ENCODE peak calls at places on chromosomes 7 and 10, in seven cellular contexts. V, P, D, Q, F, Z and N are unnamed samples.

GRCh38 chr10:6722616-6723004 is 142.5 kb upstream of the PRKCQ start:
- DNase-seq in V (no peak), P (peak), D (no peak), Q (peak), F (no peak), Z (no peak), N (no peak)

GRCh38 chr7:41152179-41152678 is 550.7 kb downstream of the INHBA start:
- DNase-seq in V (no peak), P (no peak), D (no peak), Q (no peak), F (no peak), Z (no peak), N (no peak)

GRCh38 chr7:102829075-102829474 is 80.3 kb downstream of the FAM185A start:
- DNase-seq in V (no peak), P (no peak), D (no peak), Q (no peak), F (no peak), Z (no peak), N (no peak)

GRCh38 chr10:28587970-28588290 is 55.0 kb downstream of the WAC start:
- DNase-seq in V (peak), P (peak), D (no peak), Q (peak), F (no peak), Z (no peak), N (peak)

GRCh38 chr7:5599543-5600200 is 176.0 kb upstream of the TNRC18 start:
- DNase-seq in V (no peak), P (no peak), D (no peak), Q (no peak), F (no peak), Z (no peak), N (no peak)

GRCh38 chr10:94320285-94320914 is 42.3 kb downstream of the NOC3L start:
- DNase-seq in V (no peak), P (peak), D (peak), Q (peak), F (peak), Z (peak), N (peak)

GRCh38 chr10:22491480-22491879 is 146.2 kb downstream of the SPAG6 start:
- DNase-seq in V (no peak), P (no peak), D (no peak), Q (no peak), F (no peak), Z (no peak), N (no peak)

GRCh38 chr7:137757146-137757925 is 89.4 kb downstream of the DGKI start:
- DNase-seq in V (no peak), P (peak), D (no peak), Q (peak), F (no peak), Z (no peak), N (no peak)

GRCh38 chr7:68238204-68238805 is 1241.7 kb downstream of the TYW1 start:
- DNase-seq in V (no peak), P (no peak), D (peak), Q (no peak), F (no peak), Z (no peak), N (no peak)

GRCh38 chr10:14617850-14618249 is 156.8 kb downstream of the FAM107B start:
- DNase-seq in V (no peak), P (peak), D (no peak), Q (peak), F (no peak), Z (no peak), N (no peak)

GRCh38 chr7:101948650-101949049 is 131.2 kb downstream of the CUX1 start:
- DNase-seq in V (no peak), P (no peak), D (no peak), Q (no peak), F (no peak), Z (no peak), N (no peak)

GRCh38 chr7:148503900-148504487 is 86.6 kb upstream of the C7orf33 start:
- DNase-seq in V (no peak), P (peak), D (no peak), Q (peak), F (peak), Z (no peak), N (no peak)

GRCh38 chr7:27130540-27131389 is at the start of gene HOXA4:
- DNase-seq in V (no peak), P (peak), D (peak), Q (peak), F (no peak), Z (peak), N (no peak)

GRCh38 chr10:87844837-87845623 is 18.3 kb downstream of the KLLN start:
- DNase-seq in V (no peak), P (peak), D (no peak), Q (peak), F (no peak), Z (no peak), N (no peak)

GRCh38 chr7:112547916-112548315 is 67.1 kb downstream of the LSMEM1 start:
- DNase-seq in V (no peak), P (peak), D (no peak), Q (no peak), F (no peak), Z (no peak), N (no peak)

GRCh38 chr10:95281206-95281605 is 9.6 kb downstream of the PDLIM1 start:
- DNase-seq in V (no peak), P (no peak), D (no peak), Q (no peak), F (no peak), Z (no peak), N (no peak)

GRCh38 chr10:86632009-86632800 is 22.1 kb upstream of the OPN4 start:
- DNase-seq in V (no peak), P (no peak), D (peak), Q (peak), F (no peak), Z (no peak), N (no peak)

GRCh38 chr7:102258073-102258748 is 28.5 kb upstream of the SH2B2 start:
- DNase-seq in V (no peak), P (no peak), D (no peak), Q (no peak), F (no peak), Z (no peak), N (no peak)

GRCh38 chr7:53113424-53113823 is 78.0 kb downstream of the POM121L12 start:
- DNase-seq in V (no peak), P (no peak), D (no peak), Q (no peak), F (no peak), Z (no peak), N (no peak)

GRCh38 chr7:154509192-154509591 is 457.0 kb downstream of the DPP6 start:
- DNase-seq in V (no peak), P (no peak), D (no peak), Q (no peak), F (no peak), Z (no peak), N (no peak)

GRCh38 chr10:14282271-14282670 is 48.5 kb downstream of the FRMD4A start:
- DNase-seq in V (no peak), P (peak), D (no peak), Q (no peak), F (no peak), Z (no peak), N (no peak)

GRCh38 chr7:85175217-85175616 is 11.6 kb downstream of the SEMA3D start:
- DNase-seq in V (no peak), P (peak), D (no peak), Q (no peak), F (no peak), Z (no peak), N (no peak)

GRCh38 chr10:47458466-47459154 is 25.3 kb downstream of the ANXA8 start:
- DNase-seq in V (peak), P (peak), D (no peak), Q (peak), F (no peak), Z (peak), N (no peak)

GRCh38 chr10:47297796-47298540 is 2.0 kb upstream of the GDF10 start:
- DNase-seq in V (no peak), P (no peak), D (no peak), Q (no peak), F (no peak), Z (no peak), N (no peak)

GRCh38 chr7:46153951-46154787 is 233.1 kb upstream of the IGFBP3 start:
- DNase-seq in V (no peak), P (peak), D (no peak), Q (no peak), F (peak), Z (no peak), N (no peak)

DNA sequence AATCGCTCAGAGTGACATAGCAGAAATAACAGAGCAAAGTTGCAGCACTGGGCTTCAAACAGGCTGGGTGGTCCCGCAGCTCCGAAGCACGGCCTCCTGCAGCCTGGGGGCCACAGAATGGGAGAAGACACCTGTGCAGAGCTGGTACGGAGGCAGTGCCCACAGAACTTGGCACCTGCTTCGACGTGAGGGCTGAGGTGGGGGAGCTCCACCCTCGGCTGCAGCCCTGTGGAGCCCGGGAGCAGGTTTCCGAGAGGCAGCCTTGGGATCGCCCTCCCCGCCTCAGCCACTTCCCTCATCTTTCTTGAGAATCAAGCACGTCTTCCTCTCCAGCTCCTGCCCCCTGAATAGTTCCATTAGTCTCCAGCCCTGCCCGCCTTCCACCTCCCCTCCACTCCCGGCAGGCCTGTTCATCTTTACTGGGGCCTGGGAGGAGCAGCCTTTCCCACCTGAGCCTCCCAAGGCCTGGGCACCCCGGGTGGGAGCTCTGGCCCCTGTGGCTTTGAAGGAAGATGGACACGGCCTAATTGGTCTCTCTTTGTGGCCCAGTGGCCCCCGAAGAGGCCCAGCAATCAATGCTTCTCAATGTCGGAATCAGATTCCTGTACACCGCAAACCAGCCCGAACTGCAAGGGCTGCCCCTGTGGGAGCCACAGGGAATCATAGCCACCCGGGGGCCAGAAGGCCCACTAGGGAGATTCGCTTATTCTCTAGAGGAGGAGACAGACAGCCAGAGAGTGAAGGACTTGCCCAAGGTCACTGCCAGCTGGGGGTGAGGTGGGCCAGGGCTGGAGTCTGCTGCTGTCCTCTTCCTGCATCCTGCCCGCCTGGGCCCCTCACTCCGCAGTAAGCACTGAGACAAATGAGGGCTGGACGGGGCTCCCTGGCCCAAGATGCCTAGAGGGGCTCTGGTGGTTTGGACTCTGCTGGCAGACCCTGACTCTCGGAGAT is 17.0 kb upstream of the PCBD1 start:
- DNase-seq in V (no peak), P (no peak), D (no peak), Q (no peak), F (no peak), Z (no peak), N (no peak)
- H3K4me3 ChIP-seq in V (no peak), P (no peak), D (no peak), Q (no peak), F (no peak), Z (no peak), N (no peak)

GRCh38 chr10:49543604-49544003 is 4.7 kb upstream of the ERCC6 start:
- DNase-seq in V (no peak), P (no peak), D (no peak), Q (no peak), F (no peak), Z (no peak), N (no peak)

GRCh38 chr10:49542353-49542752 is 3.4 kb upstream of the ERCC6 start:
- DNase-seq in V (no peak), P (no peak), D (no peak), Q (no peak), F (no peak), Z (no peak), N (no peak)

GRCh38 chr10:49538381-49539319 is at the start of gene ERCC6:
- DNase-seq in V (peak), P (peak), D (peak), Q (peak), F (peak), Z (peak), N (peak)

GRCh38 chr10:49541762-49542161 is 2.8 kb upstream of the ERCC6 start:
- DNase-seq in V (no peak), P (no peak), D (no peak), Q (no peak), F (no peak), Z (no peak), N (no peak)

DNA sequence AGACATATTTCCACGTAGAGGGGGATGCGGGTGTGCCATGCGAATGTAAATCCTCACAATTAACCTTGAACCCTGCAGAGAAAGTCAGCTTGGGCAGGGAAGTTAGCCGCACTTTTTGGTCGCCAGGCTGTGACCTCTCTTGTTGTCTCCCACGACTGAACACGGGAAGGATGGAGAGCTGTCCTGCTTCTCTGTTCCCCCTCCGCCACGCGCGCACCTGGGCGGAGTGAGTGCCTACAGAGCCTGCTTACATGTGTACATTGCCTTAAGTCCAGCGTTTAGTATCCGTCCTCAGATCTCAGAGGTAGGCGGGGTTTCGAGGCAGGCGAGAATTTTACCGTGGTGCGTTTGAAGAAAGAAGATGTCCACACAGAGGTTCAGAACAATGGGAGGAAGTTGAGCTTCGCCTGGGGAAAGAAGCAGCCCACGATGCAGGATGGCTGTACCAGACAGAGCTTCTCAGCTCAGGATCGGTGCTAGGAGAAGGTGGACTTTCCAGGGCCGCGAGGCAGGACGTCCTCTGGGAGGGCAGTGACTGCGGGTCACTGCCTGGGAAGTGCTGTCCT is 482 bp upstream of the ERCC6 start:
- DNase-seq in V (no peak), P (peak), D (peak), Q (peak), F (no peak), Z (peak), N (no peak)
- TF ChIP-seq CTCF in V (no peak), P (no peak), D (no peak), Q (no peak), F (no peak), Z (no peak), N (no peak)

GRCh38 chr7:159027803-159028455 is 116.7 kb downstream of the VIPR2 start:
- DNase-seq in V (no peak), P (no peak), D (peak), Q (no peak), F (no peak), Z (peak), N (no peak)

GRCh38 chr7:159026271-159027047 is 118.2 kb downstream of the VIPR2 start:
- DNase-seq in V (no peak), P (no peak), D (peak), Q (no peak), F (no peak), Z (peak), N (no peak)

GRCh38 chr7:159025161-159025779 is 119.4 kb downstream of the VIPR2 start:
- DNase-seq in V (no peak), P (no peak), D (peak), Q (peak), F (no peak), Z (no peak), N (no peak)

GRCh38 chr7:159028456-159029401 is 115.9 kb downstream of the VIPR2 start:
- DNase-seq in V (no peak), P (no peak), D (peak), Q (no peak), F (no peak), Z (peak), N (no peak)

GRCh38 chr7:159027091-159027802 is 117.4 kb downstream of the VIPR2 start:
- DNase-seq in V (no peak), P (no peak), D (peak), Q (no peak), F (no peak), Z (peak), N (no peak)
- H3K4me3 ChIP-seq in V (no peak), P (no peak), D (no peak), Q (no peak), F (no peak), Z (no peak), N (no peak)

DNA sequence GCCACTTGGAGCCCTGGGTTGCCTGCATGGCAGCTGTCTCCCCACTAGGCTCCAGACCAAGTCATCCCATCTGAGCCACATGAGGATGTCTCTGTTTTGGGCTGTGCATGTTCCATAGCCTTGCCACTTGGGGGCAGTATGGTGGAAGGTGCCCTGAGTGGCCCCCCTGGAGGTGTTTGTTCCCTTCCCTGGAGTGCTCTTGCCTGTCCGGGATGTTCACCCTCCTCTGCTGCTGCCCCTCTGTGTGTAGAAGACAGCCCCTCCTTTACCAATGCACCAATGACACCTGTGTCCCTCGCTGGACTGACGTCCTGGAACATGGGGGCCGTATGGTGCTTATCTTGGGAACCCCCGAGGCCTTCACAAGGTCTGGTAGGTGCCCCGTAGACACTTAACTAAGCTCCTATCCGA is 100.2 kb downstream of the ACTR3B start:
- DNase-seq in V (no peak), P (peak), D (peak), Q (no peak), F (peak), Z (no peak), N (peak)
- TF ChIP-seq CTCF in V (peak), P (no peak), D (peak), Q (peak), F (peak), Z (no peak), N (peak)

GRCh38 chr7:73768661-73769480 is 1.2 kb downstream of the CLDN3 start:
- DNase-seq in V (no peak), P (no peak), D (peak), Q (no peak), F (no peak), Z (no peak), N (no peak)
- H3K4me3 ChIP-seq in V (no peak), P (no peak), D (no peak), Q (no peak), F (no peak), Z (no peak), N (no peak)

GRCh38 chr7:83414947-83415346 is 234.0 kb downstream of the SEMA3E start:
- DNase-seq in V (no peak), P (no peak), D (no peak), Q (no peak), F (no peak), Z (no peak), N (no peak)

GRCh38 chr7:83413425-83413824 is 235.5 kb downstream of the SEMA3E start:
- DNase-seq in V (no peak), P (peak), D (no peak), Q (peak), F (no peak), Z (no peak), N (no peak)

GRCh38 chr7:83415840-83416239 is 233.1 kb downstream of the SEMA3E start:
- DNase-seq in V (no peak), P (no peak), D (peak), Q (no peak), F (no peak), Z (no peak), N (no peak)

GRCh38 chr7:83413831-83414230 is 235.1 kb downstream of the SEMA3E start:
- DNase-seq in V (no peak), P (peak), D (no peak), Q (peak), F (no peak), Z (no peak), N (no peak)

GRCh38 chr7:83410989-83411591 is 237.8 kb downstream of the SEMA3E start:
- DNase-seq in V (peak), P (peak), D (peak), Q (peak), F (peak), Z (no peak), N (peak)
- TF ChIP-seq CTCF in V (peak), P (peak), D (peak), Q (peak), F (peak), Z (peak), N (peak)

GRCh38 chr7:55171157-55171556 is 152.3 kb downstream of the EGFR start:
- DNase-seq in V (no peak), P (no peak), D (no peak), Q (no peak), F (no peak), Z (no peak), N (no peak)
- H3K4me3 ChIP-seq in V (no peak), P (no peak), D (no peak), Q (no peak), F (no peak), Z (no peak), N (no peak)

DNA sequence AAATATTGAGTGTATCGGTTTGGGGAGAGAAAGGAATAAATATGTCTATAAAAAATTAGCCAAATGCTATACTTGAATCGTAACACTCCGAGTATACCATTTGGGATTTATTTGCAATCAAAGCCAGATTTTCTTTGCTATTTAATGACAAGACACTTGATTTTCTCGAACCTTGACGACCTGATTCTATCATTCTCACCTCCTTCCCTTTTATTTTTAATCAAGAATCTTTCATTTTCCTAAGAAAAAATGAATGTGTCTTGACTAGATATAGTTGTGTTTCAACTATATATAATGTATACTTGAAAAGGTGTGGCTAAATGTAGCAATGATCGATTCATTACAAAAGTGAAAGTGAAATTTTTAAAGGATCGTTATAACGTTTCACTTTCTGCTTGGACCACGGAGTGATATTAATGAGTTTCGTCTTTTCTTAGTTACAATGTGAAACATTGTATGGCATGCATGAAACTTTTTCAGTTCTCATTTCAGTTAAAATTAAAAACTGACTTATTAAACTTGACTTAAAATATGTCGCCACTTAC is 562 bp downstream of the NUB1 start:
- DNase-seq in V (no peak), P (no peak), D (no peak), Q (peak), F (peak), Z (no peak), N (no peak)
- TF ChIP-seq CTCF in V (no peak), P (no peak), D (no peak), Q (no peak), F (no peak), Z (no peak), N (no peak)

DNA sequence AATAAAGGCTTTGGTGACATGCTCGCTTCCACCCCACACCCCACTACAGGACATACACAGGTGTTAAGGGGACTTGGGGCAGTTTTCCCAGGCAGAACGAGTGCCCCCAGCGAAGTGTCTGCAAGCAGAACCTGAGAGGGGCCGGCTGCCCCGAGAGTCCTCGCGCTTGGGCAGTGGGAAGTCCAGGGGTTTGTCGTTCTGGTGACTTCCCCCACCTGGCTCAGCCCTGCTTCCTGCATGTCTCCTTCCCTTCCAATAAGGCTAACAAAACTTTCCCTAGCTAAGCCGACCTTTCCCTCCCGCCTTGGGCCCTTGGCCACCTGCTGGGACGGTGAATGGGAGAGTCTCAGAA is 916 bp downstream of the VWA2 start:
- DNase-seq in V (no peak), P (no peak), D (peak), Q (no peak), F (no peak), Z (no peak), N (no peak)
- H3K4me3 ChIP-seq in V (no peak), P (no peak), D (peak), Q (no peak), F (no peak), Z (no peak), N (no peak)